ENCODE peak calls at places on chromosomes 4 and X, in six cellular contexts. B is SK-N-SH, Y is K562, O is breast epithelium, Q is transverse colon, S is Panc1. X is an unnamed sample. For H3K9me3, the result is how much of the 10 kb centered on the place peaks cover.

GRCh38 chrX:55758033-55758432 is 40.5 kb downstream of the RRAGB start:
- DNase-seq in B (no peak), Y (no peak), O (no peak), Q (no peak), S (no peak), X (no peak)

GRCh38 chr4:1208266-1208961 is 36.0 kb upstream of the SPON2 start:
- DNase-seq in B (no peak), Y (no peak), O (no peak), Q (peak), S (no peak), X (peak)

GRCh38 chr4:159946983-159947645 is 844.2 kb downstream of the RAPGEF2 start:
- DNase-seq in B (peak), Y (peak), O (no peak), Q (no peak), S (peak), X (no peak)

GRCh38 chr4:4717692-4718091 is 141.8 kb upstream of the MSX1 start:
- DNase-seq in B (no peak), Y (no peak), O (no peak), Q (no peak), S (no peak), X (no peak)

GRCh38 chr4:186727977-186728519 is 4.4 kb upstream of the FAT1 start:
- DNase-seq in B (no peak), Y (no peak), O (no peak), Q (no peak), S (peak), X (no peak)

GRCh38 chr4:83865417-83866150 is 329.7 kb downstream of the GPAT3 start:
- DNase-seq in B (no peak), Y (no peak), O (no peak), Q (no peak), S (no peak), X (no peak)

GRCh38 chr4:20684852-20685763 is 15.2 kb upstream of the PACRGL start:
- DNase-seq in B (peak), Y (peak), O (no peak), Q (no peak), S (no peak), X (no peak)

GRCh38 chr4:26780524-26780923 is 80.1 kb upstream of the STIM2 start:
- DNase-seq in B (no peak), Y (no peak), O (no peak), Q (no peak), S (no peak), X (no peak)

GRCh38 chr4:108118505-108118904 is 50.2 kb downstream of the LEF1 start:
- DNase-seq in B (no peak), Y (peak), O (no peak), Q (no peak), S (no peak), X (no peak)

GRCh38 chr4:182062458-182062857 is 180.7 kb upstream of the TENM3 start:
- DNase-seq in B (no peak), Y (no peak), O (no peak), Q (no peak), S (no peak), X (no peak)

GRCh38 chr4:40369437-40370278 is 34.5 kb downstream of the CHRNA9 start:
- DNase-seq in B (no peak), Y (no peak), O (no peak), Q (peak), S (no peak), X (no peak)

GRCh38 chr4:1604181-1604705 is 79.9 kb downstream of the FAM53A start:
- DNase-seq in B (no peak), Y (no peak), O (no peak), Q (no peak), S (no peak), X (peak)

GRCh38 chr4:53917719-53918118 is 146.7 kb downstream of the CHIC2 start:
- DNase-seq in B (no peak), Y (no peak), O (no peak), Q (no peak), S (no peak), X (no peak)

GRCh38 chrX:1502241-1502640 is 34.7 kb downstream of the P2RY8 start:
- DNase-seq in B (no peak), Y (no peak), O (no peak), Q (peak), S (no peak), X (peak)

GRCh38 chr4:24970635-24971034 is 57.8 kb upstream of the CCDC149 start:
- DNase-seq in B (no peak), Y (no peak), O (no peak), Q (no peak), S (no peak), X (no peak)

GRCh38 chr4:81227968-81228367 is 12.9 kb upstream of the PRKG2 start:
- DNase-seq in B (no peak), Y (no peak), O (no peak), Q (no peak), S (no peak), X (no peak)

GRCh38 chr4:1938027-1938426 is 66.8 kb downstream of the NSD2 start:
- DNase-seq in B (no peak), Y (no peak), O (no peak), Q (no peak), S (no peak), X (no peak)

GRCh38 chr4:53716471-53717063 is 125.3 kb upstream of the LNX1 start:
- DNase-seq in B (no peak), Y (no peak), O (no peak), Q (no peak), S (no peak), X (no peak)

GRCh38 chr4:55117511-55117910 is 7.9 kb downstream of the KDR start:
- DNase-seq in B (no peak), Y (no peak), O (no peak), Q (no peak), S (no peak), X (no peak)

GRCh38 chr4:85142451-85142850 is 176.0 kb upstream of the WDFY3 start:
- DNase-seq in B (no peak), Y (no peak), O (no peak), Q (no peak), S (no peak), X (no peak)

GRCh38 chr4:42646999-42647541 is 9.8 kb downstream of the ATP8A1 start:
- DNase-seq in B (no peak), Y (no peak), O (no peak), Q (no peak), S (no peak), X (no peak)

GRCh38 chrX:50812995-50813842 is 775 bp downstream of the SHROOM4 start:
- DNase-seq in B (peak), Y (no peak), O (peak), Q (peak), S (no peak), X (peak)

GRCh38 chr4:140019619-140020367 is 134.2 kb downstream of the MAML3 start:
- DNase-seq in B (no peak), Y (no peak), O (no peak), Q (no peak), S (no peak), X (no peak)

GRCh38 chrX:131791608-131792355 is 231.3 kb upstream of the STK26 start:
- DNase-seq in B (no peak), Y (no peak), O (no peak), Q (no peak), S (no peak), X (no peak)

DNA sequence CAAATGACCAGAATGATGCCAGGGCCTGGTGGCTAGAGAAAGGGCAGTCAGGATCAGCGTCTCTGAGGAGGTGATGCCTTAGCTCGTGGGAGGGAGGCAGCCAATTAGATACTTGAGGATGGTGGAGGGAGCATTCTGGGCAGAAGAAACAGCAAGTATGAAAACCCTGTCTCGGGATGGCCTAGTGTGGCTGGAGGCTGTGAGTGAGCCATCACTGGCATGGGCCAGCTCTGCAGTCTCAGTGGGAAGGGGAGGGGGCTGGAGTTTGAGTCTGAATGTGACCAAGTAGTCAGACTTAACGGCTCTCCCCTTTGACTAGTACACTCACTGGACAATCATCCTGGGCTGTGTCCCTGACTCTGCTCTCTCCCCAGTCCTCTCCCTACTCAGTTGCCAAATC is 7.1 kb downstream of the CNGA2 start:
- DNase-seq in B (no peak), Y (no peak), O (no peak), Q (no peak), S (no peak), X (peak)
- H3K9me3 ChIP-seq in B (under half), Y (under half), O (under half), Q (under half), S (under half), X (under half)

GRCh38 chrX:17605676-17606075 is 131.6 kb upstream of the SCML1 start:
- DNase-seq in B (no peak), Y (no peak), O (no peak), Q (no peak), S (no peak), X (no peak)
- H3K27ac ChIP-seq in B (no peak), Y (no peak), O (no peak), Q (no peak), S (no peak), X (no peak)

DNA sequence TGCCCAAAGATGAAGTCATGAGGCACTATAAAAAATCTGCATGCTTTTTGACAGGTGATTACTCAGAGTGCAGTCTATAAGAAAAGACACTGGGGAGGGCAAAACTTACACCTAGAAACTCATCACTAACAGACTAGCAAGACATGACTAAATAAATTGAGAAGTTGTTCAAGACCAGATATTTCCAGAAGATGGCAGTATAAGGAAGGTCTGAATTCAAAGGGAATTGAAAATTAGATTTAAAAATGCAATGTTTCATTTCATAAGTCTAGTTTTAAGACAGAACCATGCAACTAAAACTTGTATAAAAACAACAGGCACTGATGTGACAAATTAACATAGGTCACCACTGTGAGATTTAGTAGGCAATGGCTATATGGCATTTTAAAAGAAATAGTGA is 232.5 kb upstream of the POF1B start:
- DNase-seq in B (peak), Y (no peak), O (no peak), Q (no peak), S (no peak), X (no peak)
- TF ChIP-seq POLR2AphosphoS5 in B (no peak), Y (no peak), O (no peak), Q (no peak), S (no peak), X (no peak)

GRCh38 chrX:76555816-76556215 is 128.3 kb downstream of the MAGEE1 start:
- DNase-seq in B (peak), Y (peak), O (no peak), Q (no peak), S (no peak), X (no peak)
- H3K9me3 ChIP-seq in B (under half), Y (under half), O (half or more), Q (under half), S (under half), X (under half)

DNA sequence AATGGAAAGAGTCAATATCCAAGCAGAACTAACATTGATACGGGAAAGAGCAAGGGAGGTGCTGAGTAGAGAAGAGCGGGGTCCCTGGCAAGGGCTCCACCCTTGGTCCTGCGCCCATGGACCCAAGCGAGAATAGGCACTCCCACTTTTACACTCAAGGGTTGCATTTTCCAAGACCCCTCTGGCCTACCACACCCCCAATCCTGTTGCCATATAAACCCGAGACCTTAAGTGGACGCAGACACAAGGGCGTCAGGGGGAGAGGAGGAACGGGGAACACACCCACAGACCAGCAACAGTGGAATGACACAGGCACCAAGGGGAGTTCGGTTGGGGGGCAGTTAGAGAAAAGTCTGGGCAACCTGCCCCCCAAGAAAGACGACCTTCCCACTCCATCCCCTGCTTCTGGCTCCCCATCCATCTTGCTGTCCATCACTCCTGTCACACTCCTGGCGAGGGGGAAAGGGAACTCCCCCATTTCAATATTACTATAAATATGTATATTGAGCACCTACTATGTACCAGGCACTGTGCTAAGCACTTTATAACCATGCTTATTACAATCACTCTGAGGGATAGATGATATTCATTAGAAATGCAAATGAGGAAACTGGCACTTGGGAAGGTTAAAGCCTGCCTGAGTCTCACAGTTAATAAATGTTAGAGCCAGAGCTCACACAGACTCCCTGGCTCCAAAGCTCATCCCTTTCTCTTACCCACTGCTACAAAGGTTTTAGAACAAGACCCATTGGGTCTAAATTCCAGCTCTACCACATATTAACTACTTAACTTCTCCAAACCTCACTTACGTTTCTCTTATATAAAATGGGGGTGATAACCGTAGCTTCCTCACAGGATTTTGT is 51.7 kb downstream of the SCD5 start:
- DNase-seq in B (no peak), Y (no peak), O (no peak), Q (no peak), S (no peak), X (peak)
- H3K27ac ChIP-seq in B (no peak), Y (no peak), O (no peak), Q (no peak), S (no peak), X (no peak)

GRCh38 chrX:153724252-153725038 is at the start of the genes ABCD1 and BCAP31:
- DNase-seq in B (peak), Y (peak), O (peak), Q (peak), S (no peak), X (peak)
- TF ChIP-seq POLR2AphosphoS5 in B (peak), Y (peak), O (peak), Q (peak), S (peak), X (peak)

DNA sequence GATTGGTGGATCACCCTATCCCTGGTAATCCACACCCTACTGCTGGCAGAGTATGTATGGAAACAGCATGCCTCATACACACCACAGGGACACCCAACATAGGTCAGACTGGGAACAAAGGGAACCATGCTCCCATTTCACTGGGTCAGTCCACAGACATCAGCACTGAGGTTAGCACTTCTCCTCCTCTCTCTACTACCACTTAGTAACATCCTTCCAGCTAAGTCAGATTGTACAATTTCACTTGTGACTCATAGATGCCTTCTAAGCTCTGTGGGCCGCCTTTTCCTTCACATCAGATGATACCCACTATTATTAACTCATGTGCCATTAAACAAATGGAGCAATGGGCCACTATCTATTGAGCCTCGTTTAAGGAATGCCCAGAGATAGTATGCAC is 15.5 kb upstream of the ZXDA start:
- DNase-seq in B (no peak), Y (no peak), O (no peak), Q (no peak), S (no peak), X (no peak)
- H3K9me3 ChIP-seq in B (under half), Y (under half), O (under half), Q (under half), S (under half), X (under half)

GRCh38 chr4:102511830-102512605 is 10.9 kb downstream of the NFKB1 start:
- DNase-seq in B (no peak), Y (no peak), O (no peak), Q (no peak), S (no peak), X (no peak)
- H3K27ac ChIP-seq in B (no peak), Y (no peak), O (no peak), Q (no peak), S (no peak), X (no peak)

DNA sequence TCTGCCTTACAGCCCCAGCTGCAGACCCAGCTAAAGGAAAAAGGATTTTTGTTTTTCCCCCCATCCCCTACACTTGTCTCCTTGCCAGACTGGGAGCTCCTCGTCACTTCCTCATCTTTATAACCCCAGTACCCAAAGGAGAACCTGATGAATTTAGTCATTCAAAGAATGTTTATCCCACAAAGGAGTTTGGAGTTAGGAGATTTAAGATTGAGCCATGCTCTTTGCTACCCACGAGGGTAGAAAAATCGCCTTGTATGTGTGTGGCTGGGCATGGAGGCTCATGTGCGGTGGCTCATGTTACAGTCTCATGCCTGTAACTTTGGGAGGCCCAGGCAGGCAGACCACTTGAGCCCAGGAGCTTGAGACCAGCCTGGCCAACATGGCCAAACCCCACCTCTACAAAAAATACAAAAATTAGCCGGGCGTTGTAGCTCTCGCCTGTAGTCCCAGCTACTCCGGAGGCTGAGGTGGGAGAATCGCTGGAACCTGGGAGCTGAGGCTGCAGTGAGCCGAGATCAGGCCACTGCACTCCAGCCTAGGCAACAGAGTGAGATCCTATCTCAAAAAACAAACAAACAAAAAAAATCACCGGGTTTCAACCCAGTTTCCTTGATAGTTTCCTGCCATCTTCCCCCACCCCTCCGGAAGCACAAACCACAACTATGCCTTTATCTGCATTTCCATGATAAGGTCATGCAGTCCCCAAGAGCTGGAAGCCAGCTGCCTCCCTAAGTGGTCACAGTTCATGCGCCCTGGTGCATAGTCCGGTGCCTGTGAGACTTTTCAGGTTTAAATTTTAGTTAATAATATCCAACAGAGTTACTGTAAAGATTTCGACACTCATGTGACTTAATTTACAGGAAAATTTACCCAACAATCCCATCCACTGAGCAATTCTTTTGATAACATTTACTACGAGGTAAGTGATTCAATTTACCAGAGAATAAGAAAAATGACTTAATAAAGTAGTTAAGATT is 1.5 kb downstream of the CFAP97 start:
- DNase-seq in B (peak), Y (peak), O (no peak), Q (no peak), S (no peak), X (no peak)
- TF ChIP-seq POLR2AphosphoS5 in B (no peak), Y (peak), O (no peak), Q (no peak), S (no peak), X (peak)